ENCODE peak calls at places on chromosomes 16 and 17, in seven cellular contexts. P is left ventricle myocardium inferior, Q is NCI-H2171, W is heart left ventricle, O is A172, A is fibroblast of pulmonary artery, I is lower lobe of right lung. G is an unnamed sample.

GRCh38 chr17:49371178-49371834 is 9.3 kb upstream of the ZNF652 start:
- DNase-seq in P (no peak), Q (peak; percentile 73), W (no peak), O (no peak), A (no peak), I (no peak), G (no peak)

GRCh38 chr17:77419547-77420475 is 279.0 kb downstream of the SEC14L1 start:
- DNase-seq in P (no peak), Q (no peak), W (no peak), O (peak; percentile 64), A (no peak), I (no peak), G (peak; percentile 57)

GRCh38 chr16:47142469-47143328 is 1.0 kb downstream of the NETO2 start:
- DNase-seq in P (peak; percentile 25), Q (peak; percentile 16), W (peak; percentile 11), O (peak; percentile 21), A (peak; percentile 56), I (peak; percentile 48), G (peak; percentile 18)

GRCh38 chr16:30151091-30151490 is 28.1 kb upstream of the MAPK3 start:
- DNase-seq in P (no peak), Q (no peak), W (no peak), O (no peak), A (no peak), I (no peak), G (no peak)

GRCh38 chr17:76202516-76202915 is 37.8 kb downstream of the RNF157 start:
- DNase-seq in P (no peak), Q (no peak), W (no peak), O (no peak), A (no peak), I (no peak), G (no peak)

GRCh38 chr16:67878232-67878631 is 5.4 kb downstream of the EDC4 start:
- DNase-seq in P (no peak), Q (no peak), W (no peak), O (no peak), A (no peak), I (no peak), G (no peak)

GRCh38 chr17:76492989-76493501 is 8.2 kb downstream of the RHBDF2 start:
- DNase-seq in P (peak; percentile 69), Q (no peak), W (peak; percentile 71), O (peak; percentile 77), A (peak; percentile 87), I (peak; percentile 88), G (peak; percentile 33)

GRCh38 chr16:21566891-21567414 is 32.4 kb upstream of the METTL9 start:
- DNase-seq in P (no peak), Q (no peak), W (no peak), O (no peak), A (no peak), I (no peak), G (no peak)

GRCh38 chr16:23786964-23787571 is 32.2 kb downstream of the CHP2 start:
- DNase-seq in P (no peak), Q (no peak), W (no peak), O (no peak), A (no peak), I (no peak), G (no peak)

GRCh38 chr16:68764866-68765265 is 27.8 kb downstream of the CDH1 start:
- DNase-seq in P (no peak), Q (peak; percentile 17), W (no peak), O (no peak), A (no peak), I (no peak), G (no peak)

GRCh38 chr17:49760909-49761558 is 2.9 kb downstream of the FAM117A start:
- DNase-seq in P (no peak), Q (no peak), W (no peak), O (no peak), A (no peak), I (no peak), G (no peak)

GRCh38 chr16:8583712-8584111 is 6.6 kb downstream of the TMEM114 start:
- DNase-seq in P (no peak), Q (no peak), W (no peak), O (no peak), A (no peak), I (no peak), G (no peak)

GRCh38 chr17:28957992-28958355 is 6.7 kb upstream of the PHF12 start:
- DNase-seq in P (no peak), Q (no peak), W (no peak), O (no peak), A (no peak), I (no peak), G (no peak)

GRCh38 chr17:79026345-79027273 is 2.6 kb downstream of the C1QTNF1 start:
- DNase-seq in P (peak; percentile 63), Q (no peak), W (peak; percentile 42), O (peak; percentile 90), A (peak; percentile 84), I (no peak), G (peak; percentile 95)

GRCh38 chr16:89253548-89254287 is 36.2 kb downstream of the ZNF778 start:
- DNase-seq in P (no peak), Q (no peak), W (no peak), O (no peak), A (no peak), I (no peak), G (no peak)

G was measured in PC-3.